ENCODE peak calls at places on chromosomes 1 and 21, in nine cellular contexts. J, O, C, T, L, K, X, H and V are unnamed samples.

GRCh38 chr1:43750083-43750482 is 42.7 kb downstream of the ST3GAL3 start:
- DNase-seq in J (no peak), O (no peak), C (no peak), T (no peak), L (no peak), K (no peak), X (peak), H (no peak), V (peak)

GRCh38 chr1:92446990-92447681 is 39.6 kb downstream of the GFI1 start:
- DNase-seq in J (no peak), O (no peak), C (no peak), T (no peak), L (no peak), K (no peak), X (peak), H (peak), V (peak)

GRCh38 chr1:175887981-175888428 is 144.6 kb upstream of the TNR start:
- DNase-seq in J (no peak), O (peak), C (peak), T (peak), L (peak), K (peak), X (peak), H (peak), V (peak)

GRCh38 chr1:234473123-234473522 is 5.9 kb downstream of the TARBP1 start:
- DNase-seq in J (no peak), O (no peak), C (no peak), T (no peak), L (no peak), K (no peak), X (no peak), H (no peak), V (no peak)

GRCh38 chr1:67674260-67675011 is 10.6 kb upstream of the GADD45A start:
- DNase-seq in J (peak), O (no peak), C (peak), T (peak), L (peak), K (no peak), X (peak), H (no peak), V (peak)

GRCh38 chr1:93701619-93702018 is 20.0 kb upstream of the BCAR3 start:
- DNase-seq in J (no peak), O (no peak), C (peak), T (no peak), L (no peak), K (no peak), X (peak), H (peak), V (peak)

GRCh38 chr1:203316626-203317093 is 11.3 kb downstream of the BTG2 start:
- DNase-seq in J (no peak), O (no peak), C (no peak), T (no peak), L (no peak), K (no peak), X (peak), H (peak), V (peak)

GRCh38 chr1:180632326-180633088 is 685 bp downstream of the XPR1 start:
- DNase-seq in J (no peak), O (peak), C (no peak), T (peak), L (peak), K (peak), X (no peak), H (no peak), V (peak)

GRCh38 chr21:14115646-14116045 is 95.1 kb downstream of the LIPI start:
- DNase-seq in J (no peak), O (no peak), C (no peak), T (no peak), L (no peak), K (no peak), X (no peak), H (no peak), V (no peak)

GRCh38 chr1:9128520-9129371 is at the start of gene GPR157:
- DNase-seq in J (no peak), O (peak), C (peak), T (no peak), L (peak), K (peak), X (peak), H (peak), V (peak)

GRCh38 chr1:64098856-64099606 is 104.4 kb upstream of the UBE2U start:
- DNase-seq in J (no peak), O (no peak), C (no peak), T (no peak), L (no peak), K (no peak), X (no peak), H (no peak), V (no peak)

GRCh38 chr1:37387854-37388253 is 86.5 kb upstream of the ZC3H12A start:
- DNase-seq in J (no peak), O (no peak), C (no peak), T (no peak), L (no peak), K (no peak), X (no peak), H (no peak), V (no peak)

GRCh38 chr1:47894718-47895393 is 102.3 kb downstream of the TRABD2B start:
- DNase-seq in J (no peak), O (no peak), C (peak), T (no peak), L (no peak), K (no peak), X (peak), H (peak), V (peak)

GRCh38 chr21:45363921-45364463 is 41.0 kb upstream of the COL18A1 start:
- DNase-seq in J (no peak), O (no peak), C (peak), T (no peak), L (peak), K (peak), X (peak), H (peak), V (peak)

GRCh38 chr1:164155337-164155850 is 403.6 kb upstream of the PBX1 start:
- DNase-seq in J (no peak), O (no peak), C (no peak), T (no peak), L (no peak), K (no peak), X (no peak), H (no peak), V (no peak)

GRCh38 chr21:42367379-42368165 is 1.2 kb upstream of the TFF1 start:
- DNase-seq in J (no peak), O (no peak), C (no peak), T (peak), L (no peak), K (no peak), X (no peak), H (no peak), V (no peak)

GRCh38 chr1:99599678-99600175 is 46.2 kb upstream of the PALMD start:
- DNase-seq in J (no peak), O (no peak), C (peak), T (no peak), L (no peak), K (no peak), X (peak), H (peak), V (peak)

GRCh38 chr1:89440911-89441310 is 77.1 kb downstream of the GBP6 start:
- DNase-seq in J (no peak), O (no peak), C (no peak), T (no peak), L (no peak), K (no peak), X (no peak), H (no peak), V (no peak)

GRCh38 chr1:17287377-17287776 is 20.6 kb upstream of the PADI4 start:
- DNase-seq in J (no peak), O (peak), C (peak), T (no peak), L (no peak), K (no peak), X (peak), H (peak), V (peak)

GRCh38 chr1:24910751-24911650 is 19.1 kb downstream of the RUNX3 start:
- DNase-seq in J (no peak), O (no peak), C (no peak), T (no peak), L (peak), K (no peak), X (peak), H (peak), V (peak)